ENCODE peak calls at places on chromosome 9, in eight cellular contexts. W is activated CD8-positive, alpha-beta memory T cell treated with anti-CD3 and anti-CD28 coated beads, Interleukin-2, amount 50 U/mL, for 48 hours; L is body of pancreas; J is activated CD4-positive, alpha-beta T cell treated with anti-CD3 and anti-CD28 coated beads, Interleukin-2, amount 50 U/mL, for 48 hours; E is Kasumi-1; Z is dermis microvascular lymphatic vessel endothelial cell; I is fibroblast of the conjunctiva; B is choroid plexus epithelial cell. C is an unnamed sample.

GRCh38 chr9:111305914-111306313 is 24.1 kb downstream of the OR2K2 start:
- DNase-seq in W (no peak), L (no peak), J (no peak), E (no peak), Z (no peak), I (no peak), B (no peak), C (no peak)

GRCh38 chr9:81685763-81686613 is 3.4 kb downstream of the TLE1 start:
- DNase-seq in W (no peak), L (no peak), J (no peak), E (peak), Z (peak), I (no peak), B (peak), C (no peak)

GRCh38 chr9:36878161-36878560 is 155.9 kb downstream of the PAX5 start:
- DNase-seq in W (no peak), L (no peak), J (no peak), E (no peak), Z (no peak), I (no peak), B (no peak), C (no peak)

GRCh38 chr9:93255994-93256877 is 72.3 kb downstream of the WNK2 start:
- DNase-seq in W (peak), L (peak), J (no peak), E (no peak), Z (no peak), I (no peak), B (no peak), C (no peak)

GRCh38 chr9:83435301-83435700 is 102.9 kb downstream of the FRMD3 start:
- DNase-seq in W (no peak), L (no peak), J (no peak), E (no peak), Z (no peak), I (no peak), B (no peak), C (no peak)

GRCh38 chr9:117763314-117763713 is 59.1 kb downstream of the TLR4 start:
- DNase-seq in W (no peak), L (no peak), J (peak), E (no peak), Z (peak), I (no peak), B (peak), C (no peak)

GRCh38 chr9:83266618-83267543 is 203.9 kb upstream of the RASEF start:
- DNase-seq in W (no peak), L (peak), J (no peak), E (no peak), Z (peak), I (no peak), B (peak), C (no peak)

GRCh38 chr9:32954642-32955041 is 46.8 kb downstream of the APTX start:
- DNase-seq in W (no peak), L (peak), J (no peak), E (no peak), Z (peak), I (peak), B (peak), C (no peak)

GRCh38 chr9:75953218-75953617 is 62.7 kb downstream of the PCSK5 start:
- DNase-seq in W (no peak), L (no peak), J (no peak), E (no peak), Z (no peak), I (no peak), B (peak), C (no peak)

GRCh38 chr9:130498298-130498917 is 53.6 kb downstream of the ASS1 start:
- DNase-seq in W (no peak), L (no peak), J (peak), E (no peak), Z (no peak), I (no peak), B (peak), C (no peak)

GRCh38 chr9:116544896-116545295 is 142.2 kb upstream of the TRIM32 start:
- DNase-seq in W (no peak), L (no peak), J (no peak), E (no peak), Z (no peak), I (no peak), B (no peak), C (no peak)

GRCh38 chr9:127684576-127684975 is 22.2 kb upstream of the CFAP157 start:
- DNase-seq in W (no peak), L (no peak), J (no peak), E (no peak), Z (no peak), I (peak), B (peak), C (no peak)

GRCh38 chr9:38673399-38673798 is 46.5 kb downstream of the FAM240B start:
- DNase-seq in W (no peak), L (no peak), J (no peak), E (no peak), Z (no peak), I (no peak), B (no peak), C (no peak)

GRCh38 chr9:34510506-34511159 is 12.2 kb downstream of the ENHO start:
- DNase-seq in W (peak), L (no peak), J (no peak), E (no peak), Z (no peak), I (no peak), B (no peak), C (no peak)

GRCh38 chr9:19699757-19700156 is 89.1 kb downstream of the SLC24A2 start:
- DNase-seq in W (no peak), L (no peak), J (no peak), E (no peak), Z (no peak), I (no peak), B (no peak), C (no peak)

GRCh38 chr9:132647355-132647754 is 22.4 kb downstream of the DDX31 start:
- DNase-seq in W (no peak), L (no peak), J (peak), E (no peak), Z (no peak), I (peak), B (peak), C (no peak)

GRCh38 chr9:132411091-132411508 is 1.1 kb downstream of the CFAP77 start:
- DNase-seq in W (peak), L (peak), J (peak), E (peak), Z (peak), I (no peak), B (peak), C (peak)

GRCh38 chr9:27340876-27341540 is 44.1 kb upstream of the EQTN start:
- DNase-seq in W (no peak), L (no peak), J (no peak), E (no peak), Z (no peak), I (no peak), B (peak), C (no peak)

GRCh38 chr9:128792134-128792533 is 5.1 kb downstream of the TBC1D13 start:
- DNase-seq in W (no peak), L (no peak), J (no peak), E (no peak), Z (no peak), I (no peak), B (no peak), C (no peak)

GRCh38 chr9:34086889-34087288 is 38.2 kb upstream of the UBAP2 start:
- DNase-seq in W (no peak), L (no peak), J (no peak), E (no peak), Z (no peak), I (no peak), B (no peak), C (no peak)

GRCh38 chr9:36029765-36030528 is 6.8 kb upstream of the RECK start:
- DNase-seq in W (no peak), L (no peak), J (no peak), E (peak), Z (no peak), I (peak), B (peak), C (no peak)

GRCh38 chr9:2603621-2604020 is 18.0 kb upstream of the VLDLR start:
- DNase-seq in W (no peak), L (no peak), J (no peak), E (no peak), Z (no peak), I (no peak), B (no peak), C (no peak)

GRCh38 chr9:120845255-120845654 is 2.5 kb upstream of the PSMD5 start:
- DNase-seq in W (peak), L (no peak), J (peak), E (no peak), Z (no peak), I (no peak), B (peak), C (peak)

GRCh38 chr9:129487658-129488483 is 133.0 kb downstream of the C9orf50 start:
- DNase-seq in W (peak), L (peak), J (peak), E (peak), Z (peak), I (no peak), B (peak), C (no peak)

GRCh38 chr9:133855802-133856592 is 117.8 kb upstream of the SARDH start:
- DNase-seq in W (no peak), L (peak), J (no peak), E (no peak), Z (peak), I (no peak), B (peak), C (no peak)

GRCh38 chr9:100352201-100352726 is 478 bp downstream of the TEX10 start:
- DNase-seq in W (peak), L (peak), J (peak), E (no peak), Z (peak), I (no peak), B (peak), C (no peak)

GRCh38 chr9:135712571-135713295 is 10.7 kb downstream of the KCNT1 start:
- DNase-seq in W (no peak), L (no peak), J (no peak), E (no peak), Z (no peak), I (no peak), B (no peak), C (no peak)

GRCh38 chr9:124694394-124695279 is 76.5 kb downstream of the NR6A1 start:
- DNase-seq in W (no peak), L (no peak), J (no peak), E (no peak), Z (no peak), I (no peak), B (peak), C (no peak)

GRCh38 chr9:76785501-76785900 is 21.3 kb downstream of the PCA3 start:
- DNase-seq in W (no peak), L (no peak), J (no peak), E (no peak), Z (no peak), I (no peak), B (no peak), C (no peak)

GRCh38 chr9:127131871-127132270 is 9.4 kb upstream of the ANGPTL2 start:
- DNase-seq in W (no peak), L (no peak), J (no peak), E (no peak), Z (no peak), I (no peak), B (peak), C (no peak)

GRCh38 chr9:120715331-120715924 is 1.2 kb upstream of the MEGF9 start:
- DNase-seq in W (no peak), L (no peak), J (no peak), E (no peak), Z (peak), I (peak), B (peak), C (no peak)

GRCh38 chr9:117564839-117565238 is 139.4 kb upstream of the TLR4 start:
- DNase-seq in W (no peak), L (no peak), J (no peak), E (no peak), Z (no peak), I (no peak), B (no peak), C (no peak)

GRCh38 chr9:112179816-112180215 is 4.7 kb upstream of the SUSD1 start:
- DNase-seq in W (no peak), L (no peak), J (no peak), E (no peak), Z (no peak), I (no peak), B (no peak), C (no peak)

GRCh38 chr9:97710356-97711222 is 13.4 kb upstream of the XPA start:
- DNase-seq in W (no peak), L (peak), J (peak), E (peak), Z (peak), I (peak), B (peak), C (peak)

GRCh38 chr9:112404367-112404979 is 24.6 kb downstream of the HSDL2 start:
- DNase-seq in W (no peak), L (no peak), J (no peak), E (no peak), Z (no peak), I (no peak), B (peak), C (no peak)

GRCh38 chr9:122051401-122052346 is 41.4 kb downstream of the TTLL11 start:
- DNase-seq in W (peak), L (no peak), J (peak), E (no peak), Z (no peak), I (no peak), B (peak), C (peak)

GRCh38 chr9:74846771-74847170 is 41.0 kb downstream of the TRPM6 start:
- DNase-seq in W (no peak), L (no peak), J (no peak), E (no peak), Z (no peak), I (no peak), B (no peak), C (no peak)

GRCh38 chr9:136747161-136748060 is 914 bp downstream of the LCN6 start:
- DNase-seq in W (no peak), L (no peak), J (no peak), E (no peak), Z (no peak), I (no peak), B (no peak), C (no peak)

GRCh38 chr9:97905228-97905627 is 17.1 kb downstream of the TRMO start:
- DNase-seq in W (no peak), L (no peak), J (peak), E (peak), Z (no peak), I (no peak), B (no peak), C (no peak)

C was measured in stimulated activated naive CD8-positive, alpha-beta T cell treated with anti-CD3 and anti-CD28 coated beads, Interleukin-15, amount 100 ng/mL, for 72 hours.